ENCODE peak calls at places on chromosome 22, in seven cellular contexts. J, A, X, M, I, F and U are unnamed samples. For H3K36me3, the result is how much of the 10 kb centered on the place peaks cover.

GRCh38 chr22:40676644-40677043 is 2.6 kb upstream of the MCHR1 start:
- DNase-seq in F (no peak), M (no peak), J (no peak), I (no peak), A (no peak), X (no peak), U (no peak)

GRCh38 chr22:39214383-39215069 is 30.3 kb downstream of the PDGFB start:
- DNase-seq in J (peak), M (no peak), I (peak), A (no peak), X (peak), F (peak), U (no peak)

GRCh38 chr22:44231229-44231628 is 50.5 kb downstream of the PARVG start:
- DNase-seq in F (no peak), I (no peak), X (no peak), J (no peak), A (no peak), M (no peak), U (no peak)

GRCh38 chr22:46614070-46614931 is 5.9 kb upstream of the GRAMD4 start:
- DNase-seq in A (no peak), F (peak), J (no peak), M (no peak), X (no peak), I (no peak), U (no peak)

GRCh38 chr22:48944756-48945620 is 882.7 kb downstream of the BRD1 start:
- DNase-seq in A (no peak), X (peak), F (peak), M (no peak), I (no peak), J (no peak), U (peak)

GRCh38 chr22:50019316-50019715 is 6.8 kb upstream of the IL17REL start:
- DNase-seq in I (no peak), A (no peak), X (peak), M (no peak), F (peak), J (no peak), U (no peak)

GRCh38 chr22:49913026-49913425 is 5.2 kb downstream of the ALG12 start:
- DNase-seq in M (no peak), J (no peak), A (no peak), X (no peak), I (no peak), F (no peak), U (no peak)

GRCh38 chr22:20215742-20216141 is 52.4 kb downstream of the RTN4R start:
- DNase-seq in F (no peak), M (no peak), J (no peak), A (no peak), I (no peak), X (no peak), U (no peak)

GRCh38 chr22:36136475-36136874 is 24.1 kb downstream of the APOL3 start:
- DNase-seq in X (no peak), J (no peak), I (no peak), A (peak), F (no peak), M (no peak), U (no peak)

GRCh38 chr22:17120281-17120680 is 879 bp downstream of the TMEM121B start:
- DNase-seq in X (peak), F (peak), J (peak), M (peak), A (peak), I (no peak), U (no peak)

GRCh38 chr22:43060213-43060612 is 29.0 kb downstream of the TTLL1 start:
- DNase-seq in J (peak), M (no peak), X (no peak), F (no peak), I (no peak), A (no peak), U (peak)

GRCh38 chr22:41636467-41636866 is 15.4 kb downstream of the XRCC6 start:
- DNase-seq in I (no peak), J (no peak), F (no peak), M (peak), A (peak), X (no peak), U (no peak)

GRCh38 chr22:36772451-36772850 is 3.5 kb downstream of the IFT27 start:
- DNase-seq in F (peak), I (no peak), X (peak), M (no peak), J (no peak), A (no peak), U (no peak)

GRCh38 chr22:33302049-33302545 is 243.9 kb upstream of the SYN3 start:
- DNase-seq in A (peak), M (peak), J (peak), I (peak), X (peak), F (peak), U (peak)

GRCh38 chr22:36510384-36510783 is 3.5 kb upstream of the FOXRED2 start:
- DNase-seq in A (no peak), F (no peak), J (no peak), X (no peak), I (no peak), M (no peak), U (no peak)

GRCh38 chr22:37518509-37519267 is 527 bp downstream of the CARD10 start:
- DNase-seq in F (no peak), X (no peak), I (no peak), J (no peak), A (no peak), M (no peak), U (peak)

GRCh38 chr22:44438481-44439131 is 59.4 kb downstream of the RTL6 start:
- DNase-seq in X (peak), M (no peak), I (no peak), F (peak), J (no peak), A (no peak), U (no peak)

GRCh38 chr22:24466831-24467249 is 28.3 kb upstream of the UPB1 start:
- DNase-seq in A (no peak), I (peak), F (no peak), J (no peak), X (no peak), M (peak), U (no peak)

GRCh38 chr22:30717331-30717921 is 22.8 kb downstream of the OSBP2 start:
- DNase-seq in A (no peak), J (no peak), X (no peak), M (no peak), F (no peak), I (peak), U (no peak)

GRCh38 chr22:50199251-50199721 is 1.5 kb upstream of the SELENOO start:
- DNase-seq in F (no peak), J (no peak), I (no peak), X (no peak), A (no peak), M (no peak), U (no peak)

GRCh38 chr22:39300198-39300830 is 19.1 kb downstream of the RPL3 start:
- DNase-seq in X (peak), M (peak), J (no peak), I (no peak), F (no peak), A (no peak), U (no peak)

GRCh38 chr22:35446365-35446764 is 46.4 kb downstream of the MCM5 start:
- DNase-seq in F (no peak), M (no peak), X (no peak), A (no peak), I (no peak), J (no peak), U (no peak)

GRCh38 chr22:37801946-37802309 is 5.8 kb upstream of the GCAT start:
- DNase-seq in X (no peak), M (no peak), I (no peak), J (no peak), F (no peak), A (no peak), U (peak)

GRCh38 chr22:50730941-50731661 is 6.9 kb upstream of the ACR start:
- DNase-seq in X (peak), F (peak), A (no peak), J (no peak), M (peak), I (no peak), U (no peak)

GRCh38 chr22:37943471-37944198 is 9.8 kb downstream of the C22orf23 start:
- DNase-seq in I (no peak), X (no peak), F (no peak), A (no peak), J (no peak), M (no peak), U (no peak)

GRCh38 chr22:23274146-23274526 is 93.8 kb downstream of the BCR start:
- DNase-seq in J (no peak), F (no peak), A (no peak), X (no peak), M (no peak), I (no peak), U (no peak)
- H3K36me3 ChIP-seq in J (under half), F (under half), A (under half), X (half or more), M (half or more), I (under half), U (under half)

DNA sequence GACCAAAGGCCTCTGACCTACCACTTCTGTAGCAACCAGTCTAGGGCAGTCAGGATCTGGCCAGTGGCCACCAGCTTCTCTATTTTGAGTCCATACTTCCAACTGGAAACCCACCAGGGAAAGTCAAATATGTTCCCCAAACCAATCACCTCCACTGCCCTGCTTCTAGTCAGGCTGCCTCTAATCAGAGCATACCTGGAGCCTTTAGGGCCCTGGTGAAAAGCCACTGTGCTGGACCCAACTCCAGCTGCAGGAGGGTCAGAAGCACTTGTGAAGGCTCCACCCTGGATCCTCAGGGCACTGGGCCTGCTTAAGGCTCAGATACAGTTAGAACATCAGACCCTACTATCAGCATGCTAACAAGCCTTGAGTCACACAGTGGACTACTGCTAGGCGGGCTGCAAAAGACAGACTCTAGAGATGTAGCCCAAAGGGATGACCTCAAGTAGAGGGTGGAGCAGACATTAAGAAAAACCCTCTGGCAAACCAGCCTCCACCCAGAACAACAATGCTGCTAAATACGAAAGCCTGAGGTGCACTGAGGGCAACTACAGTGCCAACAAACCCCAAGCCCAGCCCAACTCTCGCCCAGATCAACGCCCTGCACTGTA is 69.2 kb downstream of the DGCR2 start:
- DNase-seq in F (peak), M (no peak), A (no peak), J (no peak), I (no peak), X (peak), U (no peak)
- H3K4me3 ChIP-seq in F (no peak), M (no peak), A (no peak), J (no peak), I (no peak), X (no peak), U (no peak)

GRCh38 chr22:31814942-31815341 is 61.1 kb downstream of the DEPDC5 start:
- DNase-seq in I (no peak), J (no peak), X (no peak), M (no peak), F (no peak), A (no peak), U (no peak)
- H3K36me3 ChIP-seq in I (under half), J (under half), X (half or more), M (half or more), F (half or more), A (half or more), U (under half)

GRCh38 chr22:29203456-29203855 is 2.2 kb upstream of the EMID1 start:
- DNase-seq in X (no peak), F (peak), J (no peak), M (no peak), A (no peak), I (no peak), U (no peak)

GRCh38 chr22:29199702-29200400 is 5.8 kb upstream of the EMID1 start:
- DNase-seq in A (no peak), X (no peak), F (no peak), M (no peak), J (no peak), I (no peak), U (no peak)

GRCh38 chr22:29201722-29202230 is 3.9 kb upstream of the EMID1 start:
- DNase-seq in M (no peak), F (no peak), J (no peak), A (no peak), X (no peak), I (no peak), U (no peak)

GRCh38 chr22:29202231-29203192 is 3.2 kb upstream of the EMID1 start:
- DNase-seq in X (no peak), M (peak), J (no peak), A (peak), I (no peak), F (peak), U (peak)

DNA sequence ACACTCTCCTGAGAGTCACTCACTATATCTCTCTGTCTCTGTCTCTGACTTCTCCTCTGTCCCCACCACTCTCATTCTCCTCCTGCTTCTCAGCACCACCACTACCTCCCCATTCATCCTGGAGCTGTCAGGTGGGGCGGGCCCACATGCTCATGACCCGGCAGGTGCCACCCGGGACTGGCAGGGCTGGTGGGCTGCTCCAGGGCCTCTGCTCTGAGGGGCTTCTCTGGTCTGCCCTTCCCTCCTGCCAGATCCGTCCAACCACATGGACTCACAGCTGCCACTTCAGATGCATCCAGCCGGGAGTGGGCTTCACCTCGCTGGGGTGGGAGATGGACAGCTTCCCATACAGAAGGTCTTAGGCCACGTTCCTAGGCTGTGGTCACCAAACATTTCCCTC is 4.8 kb upstream of the EMID1 start:
- DNase-seq in F (no peak), I (no peak), X (no peak), M (no peak), J (no peak), A (no peak), U (no peak)
- H3K4me3 ChIP-seq in F (no peak), I (no peak), X (no peak), M (no peak), J (no peak), A (no peak), U (no peak)

GRCh38 chr22:47858773-47859306 is 1096.4 kb downstream of the TBC1D22A start:
- DNase-seq in I (no peak), F (no peak), A (no peak), M (no peak), J (no peak), X (no peak), U (no peak)
- H3K36me3 ChIP-seq in I (under half), F (under half), A (under half), M (under half), J (under half), X (under half), U (under half)